ENCODE peak calls at places on chromosomes 3 and 15, in six cellular contexts. N is lung; U is right atrium auricular region; T is GM23248; G is CD4-positive, alpha-beta memory T cell; L is CD4-positive, alpha-beta T cell. F is an unnamed sample.

GRCh38 chr3:15325228-15325627 is 7.2 kb downstream of the SH3BP5 start:
- DNase-seq in U (no peak), L (no peak), T (peak; percentile 88), N (no peak), G (no peak), F (peak; percentile 73)

GRCh38 chr3:16536996-16537395 is 23.5 kb upstream of the RFTN1 start:
- DNase-seq in U (no peak), L (no peak), N (peak; percentile 3), G (no peak), T (no peak), F (no peak)

GRCh38 chr3:10417849-10418248 is 87.5 kb downstream of the ATP2B2 start:
- DNase-seq in G (no peak), L (no peak), U (no peak), T (peak; percentile 40), N (no peak), F (no peak)

GRCh38 chr3:141151439-141151838 is 80.2 kb upstream of the PXYLP1 start:
- DNase-seq in U (no peak), L (no peak), G (no peak), T (peak; percentile 47), N (no peak), F (no peak)

GRCh38 chr15:45640610-45641009 is 5.8 kb downstream of the SQOR start:
- DNase-seq in N (no peak), U (no peak), T (peak; percentile 95), G (no peak), L (no peak), F (peak; percentile 3)

GRCh38 chr3:13158441-13158840 is 85.2 kb upstream of the IQSEC1 start:
- DNase-seq in T (no peak), N (no peak), L (no peak), U (no peak), G (no peak), F (no peak)

GRCh38 chr3:185582871-185583270 is 3.2 kb upstream of the SENP2 start:
- DNase-seq in T (no peak), U (no peak), N (no peak), L (no peak), G (peak; percentile 9), F (no peak)

GRCh38 chr3:122101646-122102045 is 46.5 kb downstream of the CD86 start:
- DNase-seq in U (no peak), T (peak; percentile 79), L (no peak), G (peak; percentile 58), N (no peak), F (no peak)

GRCh38 chr3:35448681-35449080 is 190.6 kb upstream of the ARPP21 start:
- DNase-seq in L (no peak), N (no peak), G (no peak), U (no peak), T (no peak), F (no peak)

GRCh38 chr3:42707620-42708355 is 5.2 kb upstream of the HHATL start:
- DNase-seq in L (no peak), T (no peak), U (no peak), N (no peak), G (no peak), F (no peak)

GRCh38 chr3:15428539-15428938 is 1.1 kb downstream of the EAF1 start:
- DNase-seq in N (no peak), T (peak; percentile 93), L (no peak), U (no peak), G (peak; percentile 3), F (no peak)

GRCh38 chr3:17088017-17088416 is 203.3 kb downstream of the PLCL2 start:
- DNase-seq in G (no peak), N (no peak), L (no peak), U (no peak), T (no peak), F (no peak)

GRCh38 chr3:194032828-194033435 is 103.0 kb upstream of the HES1 start:
- DNase-seq in U (no peak), G (no peak), T (no peak), L (no peak), N (no peak), F (peak; percentile 82)

GRCh38 chr3:194034556-194035336 is 101.2 kb upstream of the HES1 start:
- DNase-seq in G (no peak), U (no peak), L (no peak), T (no peak), N (no peak), F (peak; percentile 52)

GRCh38 chr3:194036842-194037241 is 99.1 kb upstream of the HES1 start:
- DNase-seq in T (no peak), G (no peak), L (no peak), U (no peak), N (no peak), F (no peak)

GRCh38 chr3:194031867-194032635 is 103.9 kb upstream of the HES1 start:
- DNase-seq in T (no peak), G (no peak), L (no peak), U (no peak), N (no peak), F (peak; percentile 62)

GRCh38 chr3:194035406-194036138 is 100.4 kb upstream of the HES1 start:
- DNase-seq in U (no peak), T (peak; percentile 13), G (no peak), N (no peak), L (no peak), F (no peak)
- H3K27ac ChIP-seq in U (no peak overlapping the region), T (no peak overlapping the region), G (no peak overlapping the region), N (no peak overlapping the region), L (no peak overlapping the region), F (no peak overlapping the region)

DNA sequence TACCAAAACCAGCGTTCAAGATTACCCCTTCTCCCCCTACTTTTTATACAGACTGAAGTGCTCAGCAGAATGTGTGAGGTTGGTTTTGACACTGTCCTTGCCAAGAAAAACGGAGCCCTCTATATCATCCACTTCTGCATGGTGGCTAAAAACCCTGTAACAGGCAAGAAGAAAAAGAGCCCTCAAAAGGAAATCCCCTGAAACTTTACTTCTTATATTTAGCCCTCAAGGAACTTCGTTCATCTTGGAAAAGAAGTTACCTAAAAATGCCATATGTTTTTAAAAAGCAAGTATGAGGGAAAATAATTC is 473.6 kb downstream of the FOXP1 start:
- DNase-seq in N (no peak), U (no peak), L (no peak), T (no peak), G (no peak), F (no peak)
- H3K27ac ChIP-seq in N (no peak overlapping the region), U (no peak overlapping the region), L (no peak overlapping the region), T (peak overlapping the region; percentile 86), G (no peak overlapping the region), F (peak overlapping the region; percentile 77)

DNA sequence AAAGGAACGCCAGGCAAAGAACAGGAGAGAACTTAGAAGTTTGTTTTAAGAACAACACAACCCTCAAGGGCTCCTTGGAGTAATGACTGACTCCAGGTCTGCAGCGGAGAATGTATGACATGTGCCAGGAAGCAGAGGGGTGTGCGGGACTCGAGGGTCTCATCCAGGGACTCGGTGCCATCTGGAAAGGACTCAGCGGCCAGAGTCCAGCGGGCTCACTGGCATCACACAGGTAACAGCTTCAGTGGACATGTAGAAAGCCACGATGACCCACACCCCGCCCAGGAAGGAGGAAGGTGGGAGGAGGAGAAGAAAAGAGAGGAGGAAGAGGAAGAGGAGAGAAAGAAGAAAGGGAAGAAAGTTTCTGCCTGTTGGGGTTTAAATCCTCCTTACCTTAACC is 21.4 kb downstream of the GP9 start:
- DNase-seq in L (no peak), G (no peak), N (no peak), T (no peak), U (no peak), F (no peak)
- H3K27ac ChIP-seq in L (no peak overlapping the region), G (no peak overlapping the region), N (no peak overlapping the region), T (no peak overlapping the region), U (no peak overlapping the region), F (no peak overlapping the region)

DNA sequence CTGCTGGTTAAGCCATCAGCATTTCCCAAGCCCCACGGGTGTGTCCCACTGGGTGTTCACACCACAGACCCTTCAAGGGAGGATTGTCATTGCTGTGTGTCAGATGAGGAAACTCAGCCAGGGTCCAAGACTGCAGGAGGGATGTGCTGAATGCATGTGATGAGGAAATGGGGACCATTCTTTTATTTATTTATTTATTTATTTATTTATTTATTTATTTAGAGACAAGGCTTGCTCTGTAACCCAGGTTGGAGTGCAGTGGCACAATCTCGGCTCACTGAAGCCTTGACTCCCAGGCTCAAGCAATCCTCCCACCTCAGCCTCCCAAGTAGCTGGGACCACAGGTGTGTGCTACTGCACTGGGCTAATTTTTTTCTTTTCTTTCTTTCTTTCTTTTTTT is 20.8 kb downstream of the PIF1 start:
- DNase-seq in N (no peak), L (no peak), U (no peak), G (no peak), T (no peak), F (no peak)
- H3K27ac ChIP-seq in N (no peak overlapping the region), L (no peak overlapping the region), U (peak overlapping the region; percentile 31), G (no peak overlapping the region), T (no peak overlapping the region), F (no peak overlapping the region)

DNA sequence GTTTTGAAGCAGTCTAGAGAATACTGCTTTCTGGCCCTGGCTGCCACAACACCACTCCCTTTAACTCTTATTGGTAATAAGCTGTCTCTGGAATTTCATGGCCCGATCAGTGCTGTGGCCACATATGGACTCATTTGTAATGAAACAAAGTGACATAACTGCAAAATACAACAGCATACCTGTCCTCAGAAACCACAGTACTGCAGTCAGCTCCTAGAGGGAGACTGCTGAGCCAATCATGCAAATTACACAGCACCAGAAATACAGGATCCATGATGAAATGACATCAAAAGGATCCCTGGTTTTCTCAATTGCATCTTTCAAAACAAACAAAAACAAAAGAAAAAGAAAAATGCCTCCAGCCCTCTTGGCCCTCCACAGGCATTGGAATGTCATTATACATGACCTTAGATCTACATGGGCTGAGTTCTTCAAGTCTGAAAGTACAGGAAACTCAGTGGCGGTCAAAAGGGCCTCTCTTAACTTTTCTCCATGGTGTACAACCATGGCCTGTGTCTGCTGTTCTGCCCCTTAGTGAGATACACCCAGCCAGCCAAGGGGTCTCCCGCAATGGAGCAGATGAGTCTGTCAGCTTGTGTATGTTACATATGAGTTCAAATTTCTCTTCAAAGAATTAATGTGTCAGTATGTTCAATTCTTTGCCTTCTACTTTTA is 24.9 kb upstream of the KBTBD12 start:
- DNase-seq in N (no peak), G (no peak), U (no peak), T (peak; percentile 32), L (no peak), F (no peak)
- H3K27ac ChIP-seq in N (no peak overlapping the region), G (no peak overlapping the region), U (no peak overlapping the region), T (peak overlapping the region; percentile 63), L (no peak overlapping the region), F (no peak overlapping the region)

F was measured in endodermal cell.